ENCODE peak calls at places on chromosomes 7 and 10, in nine cellular contexts. H, T, V, L, S, N, O, B and J are unnamed samples.

GRCh38 chr10:71475243-71475871 is 78.6 kb downstream of the CDH23 start:
- DNase-seq in L (no peak), B (no peak), N (no peak), S (no peak), H (no peak), O (peak; percentile 63), V (no peak), T (no peak), J (no peak)

GRCh38 chr10:98415710-98416077 is 712 bp upstream of the PYROXD2 start:
- DNase-seq in H (no peak), T (no peak), O (no peak), V (no peak), L (no peak), S (peak; percentile 62), N (no peak), B (peak; percentile 23), J (no peak)

GRCh38 chr10:133608855-133609254 is 17.7 kb downstream of the FRG2B start:
- DNase-seq in H (peak; percentile 59), S (peak; percentile 21), N (no peak), L (no peak), T (no peak), B (peak; percentile 24), O (peak; percentile 1), V (peak; percentile 33), J (no peak)

GRCh38 chr7:36153571-36154097 is 580 bp downstream of the EEPD1 start:
- DNase-seq in V (no peak), L (peak; percentile 90), S (peak; percentile 19), O (no peak), B (no peak), H (peak; percentile 33), N (no peak), T (no peak), J (no peak)

GRCh38 chr10:17234541-17234940 is 6.5 kb downstream of the VIM start:
- DNase-seq in N (no peak), V (no peak), O (no peak), S (no peak), T (no peak), H (peak; percentile 14), B (no peak), L (no peak), J (no peak)

GRCh38 chr10:95266674-95267095 is 24.1 kb downstream of the PDLIM1 start:
- DNase-seq in V (peak; percentile 89), L (no peak), H (peak; percentile 94), N (peak; percentile 96), S (peak; percentile 27), B (peak; percentile 90), T (peak; percentile 90), O (peak; percentile 99), J (peak; percentile 83)

GRCh38 chr7:146112755-146113154 is 3.8 kb upstream of the CNTNAP2 start:
- DNase-seq in S (no peak), B (no peak), T (no peak), H (no peak), O (no peak), V (no peak), L (no peak), N (no peak), J (no peak)

GRCh38 chr10:118209215-118209614 is 132.9 kb downstream of the FAM204A start:
- DNase-seq in S (no peak), O (no peak), V (no peak), H (no peak), T (no peak), N (no peak), L (no peak), B (no peak), J (no peak)

GRCh38 chr7:11212080-11212711 is 238.5 kb downstream of the PHF14 start:
- DNase-seq in O (peak; percentile 75), T (peak; percentile 73), B (peak; percentile 76), S (peak; percentile 77), N (peak; percentile 21), V (peak; percentile 88), H (peak; percentile 80), L (no peak), J (peak; percentile 70)
- H3K4me3 ChIP-seq in O (no peak overlapping the region), T (no peak overlapping the region), B (no peak overlapping the region), S (no peak overlapping the region), N (no peak overlapping the region), V (peak overlapping the region; percentile 20), H (peak overlapping the region; percentile 42), L (no peak overlapping the region), J (no peak overlapping the region)

GRCh38 chr10:58661336-58661735 is 148.7 kb downstream of the BICC1 start:
- DNase-seq in O (no peak), H (peak; percentile 84), S (peak; percentile 76), V (peak; percentile 66), L (no peak), T (peak; percentile 78), B (no peak), N (no peak), J (no peak)
- H3K4me3 ChIP-seq in O (no peak overlapping the region), H (peak overlapping the region; percentile 61), S (no peak overlapping the region), V (no peak overlapping the region), L (no peak overlapping the region), T (no peak overlapping the region), B (no peak overlapping the region), N (no peak overlapping the region), J (no peak overlapping the region)

DNA sequence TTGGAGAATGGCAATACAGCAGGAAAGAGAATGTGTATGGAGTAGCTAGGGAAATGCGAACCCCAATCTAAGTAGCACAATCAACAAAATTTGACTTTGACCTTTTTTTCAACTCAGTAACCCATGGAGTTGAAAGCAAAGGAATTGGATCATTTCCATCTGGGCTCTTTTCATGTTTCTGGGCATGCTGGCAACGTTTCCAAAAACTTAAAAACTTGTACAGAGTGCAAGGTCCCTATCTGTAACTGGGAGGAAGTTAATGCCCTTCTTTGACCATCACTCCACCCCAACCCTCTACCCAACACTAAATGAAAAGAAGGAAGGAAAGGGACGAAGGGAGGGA is 1.3 kb upstream of the HIBADH start:
- DNase-seq in L (no peak), S (no peak), H (no peak), N (no peak), O (no peak), T (no peak), V (no peak), B (no peak), J (no peak)
- H3K4me3 ChIP-seq in L (no peak overlapping the region), S (no peak overlapping the region), H (peak overlapping the region; percentile 94), N (no peak overlapping the region), O (no peak overlapping the region), T (no peak overlapping the region), V (no peak overlapping the region), B (no peak overlapping the region), J (no peak overlapping the region)

DNA sequence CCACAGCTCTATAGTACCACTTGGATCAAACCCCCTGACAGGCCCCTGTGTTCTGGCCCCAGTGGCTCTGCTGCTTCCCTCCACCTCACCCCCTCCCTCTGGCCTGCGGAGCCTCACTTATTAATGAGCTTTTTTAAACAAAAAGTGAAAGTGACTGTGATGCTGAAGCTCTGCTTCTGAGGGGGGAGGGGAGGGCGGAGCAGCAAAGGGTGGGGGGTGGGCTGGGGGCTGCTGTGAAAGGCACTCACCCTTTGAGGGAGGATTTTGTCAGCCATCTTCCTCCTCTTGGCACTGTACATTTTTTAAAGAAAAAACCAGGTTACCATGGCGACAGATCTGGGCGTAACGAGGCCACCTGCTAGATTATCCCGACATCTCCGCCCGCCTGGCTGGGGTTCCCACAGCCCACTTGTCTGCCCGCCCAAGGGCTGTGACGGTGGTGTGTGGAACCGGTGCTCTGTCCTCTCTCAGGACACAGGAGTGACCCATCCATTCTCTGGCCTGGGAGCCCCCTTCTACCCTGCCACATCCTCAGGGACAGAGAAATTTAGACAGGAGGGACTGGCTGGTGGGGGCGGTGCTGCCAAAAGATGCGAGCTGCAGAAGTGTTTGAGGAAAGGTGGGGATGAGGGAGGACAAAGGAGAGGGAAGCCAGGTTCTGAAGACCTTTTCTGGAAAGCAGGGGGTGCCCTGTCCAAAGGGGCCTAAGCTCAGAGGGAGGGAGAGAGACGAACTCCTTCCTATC is 4.9 kb downstream of the SMARCD3 start:
- DNase-seq in V (no peak), H (no peak), L (peak; percentile 84), S (no peak), T (no peak), O (no peak), B (peak; percentile 22), N (no peak), J (no peak)
- H3K4me3 ChIP-seq in V (no peak overlapping the region), H (no peak overlapping the region), L (no peak overlapping the region), S (no peak overlapping the region), T (no peak overlapping the region), O (no peak overlapping the region), B (no peak overlapping the region), N (no peak overlapping the region), J (no peak overlapping the region)

GRCh38 chr10:100728928-100729876 is 16.2 kb upstream of the PAX2 start:
- DNase-seq in H (peak; percentile 71), O (peak; percentile 90), V (peak; percentile 13), B (peak; percentile 18), S (peak; percentile 38), T (no peak), N (no peak), L (no peak), J (no peak)
- H3K4me3 ChIP-seq in H (peak overlapping the region; percentile 39), O (no peak overlapping the region), V (no peak overlapping the region), B (no peak overlapping the region), S (no peak overlapping the region), T (no peak overlapping the region), N (peak overlapping the region; percentile 48), L (no peak overlapping the region), J (no peak overlapping the region)

GRCh38 chr7:99324559-99324958 is 1.1 kb upstream of the ARPC1A start:
- DNase-seq in L (no peak), S (no peak), T (no peak), B (no peak), O (no peak), H (no peak), N (no peak), V (no peak), J (no peak)
- H3K4me3 ChIP-seq in L (no peak overlapping the region), S (no peak overlapping the region), T (peak overlapping the region; percentile 99), B (no peak overlapping the region), O (no peak overlapping the region), H (peak overlapping the region; percentile 99), N (peak overlapping the region; percentile 86), V (no peak overlapping the region), J (peak overlapping the region; percentile 97)